ENCODE peak calls at places on chromosomes 7 and 10, in four cellular contexts. E is HCT116, O is HepG2, S is K562. Q is an unnamed sample.

GRCh38 chr7:93228302-93228701 is 2.0 kb upstream of the HEPACAM2 start:
- DNase-seq in E (peak; percentile 50), O (peak; percentile 56), S (peak; percentile 71), Q (peak; percentile 46)

GRCh38 chr10:114174462-114175190 is 623 bp upstream of the CCDC186 start:
- DNase-seq in E (no peak), O (no peak), S (no peak), Q (no peak)

GRCh38 chr7:28808786-28809533 is 149.2 kb downstream of the TRIL start:
- DNase-seq in E (no peak), O (no peak), S (peak; percentile 28), Q (no peak)

GRCh38 chr7:8151161-8151560 is 110.8 kb downstream of the ICA1 start:
- DNase-seq in E (no peak), O (no peak), S (no peak), Q (no peak)

GRCh38 chr10:16632996-16633395 is 111.3 kb upstream of the C1QL3 start:
- DNase-seq in E (no peak), O (no peak), S (no peak), Q (no peak)

GRCh38 chr7:6430271-6430940 is 17.3 kb downstream of the DAGLB start:
- DNase-seq in E (no peak), O (no peak), S (peak; percentile 53), Q (no peak)

GRCh38 chr7:26265499-26266075 is 26.1 kb upstream of the SNX10 start:
- DNase-seq in E (no peak), O (no peak), S (no peak), Q (no peak)

GRCh38 chr10:24952146-24952700 is at the start of gene PRTFDC1:
- DNase-seq in E (no peak), O (no peak), S (peak; percentile 66), Q (no peak)

GRCh38 chr10:116000151-116000550 is 272.9 kb downstream of the GFRA1 start:
- DNase-seq in E (no peak), O (no peak), S (no peak), Q (no peak)

GRCh38 chr7:7944619-7945282 is 23.8 kb upstream of the GLCCI1 start:
- DNase-seq in E (no peak), O (no peak), S (no peak), Q (no peak)

GRCh38 chr10:97083228-97083860 is 102.4 kb downstream of the SLIT1 start:
- DNase-seq in E (no peak), O (no peak), S (no peak), Q (no peak)

GRCh38 chr10:100888957-100889356 is 23.8 kb upstream of the SLF2 start:
- DNase-seq in E (peak; percentile 34), O (no peak), S (no peak), Q (no peak)

GRCh38 chr7:79453558-79454324 is at the start of gene MAGI2:
- DNase-seq in E (no peak), O (peak; percentile 41), S (no peak), Q (no peak)

GRCh38 chr10:86336341-86336740 is 30.3 kb downstream of the GRID1 start:
- DNase-seq in E (no peak), O (no peak), S (no peak), Q (no peak)

GRCh38 chr10:114684085-114684821 is 26.2 kb upstream of the ABLIM1 start:
- DNase-seq in E (no peak), O (peak; percentile 50), S (no peak), Q (no peak)

GRCh38 chr7:84228526-84228925 is 33.9 kb upstream of the SEMA3A start:
- DNase-seq in E (no peak), O (no peak), S (no peak), Q (no peak)

GRCh38 chr7:157616931-157617330 is 280.1 kb downstream of the DNAJB6 start:
- DNase-seq in E (no peak), O (no peak), S (no peak), Q (no peak)

GRCh38 chr7:16770657-16771329 is 17.2 kb downstream of the TSPAN13 start:
- DNase-seq in E (no peak), O (no peak), S (no peak), Q (no peak)

GRCh38 chr10:12418000-12418399 is 68.7 kb downstream of the CAMK1D start:
- DNase-seq in E (no peak), O (no peak), S (no peak), Q (no peak)

GRCh38 chr7:17939670-17940301 is 508 bp downstream of the SNX13 start:
- DNase-seq in E (no peak), O (peak; percentile 13), S (peak; percentile 65), Q (peak; percentile 24)

DNA sequence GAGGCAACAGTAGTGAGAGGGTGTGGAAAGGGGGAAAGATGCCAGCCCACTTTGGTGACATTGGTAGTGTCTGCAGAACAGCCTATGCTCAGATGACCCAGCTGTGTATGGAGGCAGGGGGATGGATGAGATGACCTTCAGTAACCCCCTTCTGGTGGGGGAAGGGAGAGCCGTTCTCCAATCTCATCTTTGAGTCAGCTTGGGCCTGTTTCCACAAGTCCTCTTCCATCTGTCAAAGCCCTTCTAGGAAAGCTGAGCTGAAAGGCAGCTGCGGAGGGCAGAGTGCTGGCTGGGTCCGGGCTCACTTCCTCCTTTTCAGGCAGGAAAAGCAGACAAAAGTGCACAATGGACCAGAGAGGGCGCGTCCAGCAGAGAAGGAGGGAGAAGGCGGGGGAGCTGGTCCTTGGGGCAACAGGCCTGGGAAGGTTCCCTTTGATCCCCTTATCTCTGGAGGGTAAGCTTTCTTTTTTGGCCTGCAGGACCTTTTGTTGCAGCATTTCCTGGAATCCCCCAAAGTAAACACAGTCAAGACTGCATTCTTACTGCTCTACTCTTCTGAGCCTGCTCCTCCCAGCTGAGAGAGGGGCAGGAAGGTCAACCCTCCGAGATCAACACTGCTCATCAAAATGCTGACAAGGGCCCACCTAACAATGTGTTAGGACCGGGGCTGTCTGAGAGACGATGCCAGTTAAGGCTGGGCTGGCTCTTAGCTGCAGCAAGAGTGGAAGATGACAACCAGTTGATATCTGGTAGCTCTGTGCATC is 1.2 kb upstream of the LRMDA start:
- DNase-seq in E (no peak), O (peak; percentile 97), S (peak; percentile 71), Q (no peak)
- H3K4me1 ChIP-seq in E (peaks cover 18% of the 10 kb centered on the region), O (peaks cover 71% of the 10 kb centered on the region), S (peaks cover 6% of the 10 kb centered on the region), Q (peaks cover 3% of the 10 kb centered on the region)

GRCh38 chr7:150931199-150931869 is 46.8 kb downstream of the KCNH2 start:
- DNase-seq in E (no peak), O (no peak), S (peak; percentile 68), Q (no peak)
- H3K4me3 ChIP-seq in E (no peak overlapping the region), O (no peak overlapping the region), S (no peak overlapping the region), Q (no peak overlapping the region)

GRCh38 chr10:51708609-51709008 is 9.2 kb upstream of the CSTF2T start:
- DNase-seq in E (no peak), O (no peak), S (no peak), Q (no peak)

GRCh38 chr10:51707392-51707791 is 8.0 kb upstream of the CSTF2T start:
- DNase-seq in E (no peak), O (no peak), S (no peak), Q (no peak)

GRCh38 chr10:51711519-51711891 is 12.1 kb upstream of the CSTF2T start:
- DNase-seq in E (no peak), O (no peak), S (no peak), Q (no peak)

GRCh38 chr10:51707821-51708424 is 8.5 kb upstream of the CSTF2T start:
- DNase-seq in E (no peak), O (no peak), S (no peak), Q (no peak)

GRCh38 chr10:51709324-51709972 is 10.1 kb upstream of the CSTF2T start:
- DNase-seq in E (no peak), O (no peak), S (no peak), Q (no peak)
- TF ChIP-seq TCF7L2 in E (no peak), O (no peak), S (no peak), Q (no peak)

GRCh38 chr10:75165684-75166622 is 44.6 kb upstream of the VDAC2 start:
- DNase-seq in E (no peak), O (no peak), S (no peak), Q (no peak)
- H3K4me1 ChIP-seq in E (no peaks in the 10 kb centered on the region), O (peaks cover 51% of the 10 kb centered on the region), S (no peaks in the 10 kb centered on the region), Q (no peaks in the 10 kb centered on the region)

DNA sequence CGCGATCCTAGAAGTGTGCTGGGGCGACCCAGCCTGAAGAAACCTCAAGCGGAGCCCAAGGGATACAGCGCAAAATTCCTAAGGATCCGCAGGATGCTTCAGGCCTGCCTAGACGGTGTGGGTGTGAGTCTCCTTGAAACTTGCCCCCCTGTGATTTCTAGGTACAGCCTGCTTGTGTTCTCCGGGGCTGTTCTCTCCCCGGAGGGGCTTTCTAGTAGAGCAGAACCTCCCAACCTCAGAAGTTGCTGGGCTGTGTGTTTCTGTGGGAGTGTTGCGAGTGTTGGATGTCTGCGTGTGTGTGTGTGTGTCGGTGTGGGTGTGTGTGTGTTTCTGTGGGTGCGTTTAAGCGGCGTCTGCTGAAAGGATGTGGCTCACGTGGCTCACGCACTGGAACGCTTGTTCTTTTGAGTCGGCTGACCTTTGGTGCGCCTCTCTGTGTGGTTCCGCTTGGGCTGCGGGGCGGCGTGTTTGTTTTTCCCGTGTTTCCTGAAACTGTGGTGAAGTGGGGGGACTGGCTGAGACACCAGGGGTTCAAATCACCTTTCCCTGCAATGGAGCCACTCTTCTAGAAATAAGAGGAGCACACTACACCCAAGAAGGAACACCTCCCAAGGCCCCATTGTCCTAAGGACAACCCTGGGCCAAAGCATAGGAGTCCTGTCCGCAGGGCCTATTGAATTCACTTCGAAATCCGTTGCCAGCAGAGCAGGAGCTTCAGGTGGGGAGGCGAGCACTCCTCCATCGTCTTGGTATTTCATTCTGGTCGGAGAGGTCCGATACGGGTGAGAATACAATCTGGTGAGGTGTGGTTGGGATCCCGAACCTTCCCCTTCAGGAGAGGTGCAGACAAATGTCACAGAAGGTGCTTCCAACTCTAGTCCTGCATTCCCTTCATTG is 25.1 kb upstream of the ZNF273 start:
- DNase-seq in E (no peak), O (no peak), S (peak; percentile 2), Q (no peak)
- H3K4me3 ChIP-seq in E (no peak overlapping the region), O (no peak overlapping the region), S (no peak overlapping the region), Q (no peak overlapping the region)

GRCh38 chr10:112827091-112827490 is 123.0 kb upstream of the TCF7L2 start:
- DNase-seq in E (no peak), O (no peak), S (no peak), Q (no peak)

GRCh38 chr10:112823604-112824003 is 126.4 kb upstream of the TCF7L2 start:
- DNase-seq in E (no peak), O (no peak), S (no peak), Q (no peak)

GRCh38 chr10:112831826-112832225 is 118.2 kb upstream of the TCF7L2 start:
- DNase-seq in E (no peak), O (no peak), S (no peak), Q (no peak)

GRCh38 chr10:112826018-112826697 is 123.9 kb upstream of the TCF7L2 start:
- DNase-seq in E (no peak), O (no peak), S (no peak), Q (no peak)

GRCh38 chr10:112827951-112828350 is 122.1 kb upstream of the TCF7L2 start:
- DNase-seq in E (no peak), O (no peak), S (no peak), Q (no peak)
- TF ChIP-seq TCF7L2 in E (no peak), O (no peak), S (no peak), Q (no peak)

DNA sequence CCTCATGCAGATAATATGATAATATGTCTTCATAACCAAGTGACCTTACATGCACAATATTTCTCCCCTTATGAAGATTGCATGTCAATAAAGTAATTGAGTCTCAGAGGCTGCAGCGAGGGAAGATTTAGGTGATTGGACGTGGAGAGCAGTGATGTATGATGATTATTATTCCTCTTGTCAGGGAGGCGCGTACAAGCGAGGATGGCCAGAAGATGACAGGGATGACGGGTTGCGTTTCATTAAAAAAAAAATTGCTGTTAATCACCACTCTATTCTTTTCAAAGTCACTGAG is 997.9 kb downstream of the LRMDA start:
- DNase-seq in E (no peak), O (no peak), S (no peak), Q (no peak)
- H3K4me1 ChIP-seq in E (no peaks in the 10 kb centered on the region), O (peaks cover 12% of the 10 kb centered on the region), S (no peaks in the 10 kb centered on the region), Q (no peaks in the 10 kb centered on the region)